ENCODE peak calls at places on chromosomes 16 and 17, in five cellular contexts. One of them, this sample, is unnamed.

GRCh38 chr16:66603537-66604375 is 748 bp upstream of the CMTM3 start:
- DNase-seq in T-helper 17 cell: peak; percentile 53
- DNase-seq in ELR: peak; percentile 58
- DNase-seq in fibroblast of the aortic adventitia: peak; percentile 63
- DNase-seq in NCI-H2029 treated with DMSO at 0.1 percent for 48 hours: no peak
- DNase-seq in this sample: no peak

GRCh38 chr17:22251493-22251892 is 559.2 kb downstream of the KCNJ18 start:
- DNase-seq in T-helper 17 cell: no peak
- DNase-seq in ELR: no peak
- DNase-seq in fibroblast of the aortic adventitia: no peak
- DNase-seq in NCI-H2029 treated with DMSO at 0.1 percent for 48 hours: no peak
- DNase-seq in this sample: no peak

GRCh38 chr16:85350973-85351372 is 238.7 kb upstream of the CIBAR2 start:
- DNase-seq in T-helper 17 cell: no peak
- DNase-seq in ELR: peak; percentile 93
- DNase-seq in fibroblast of the aortic adventitia: peak; percentile 90
- DNase-seq in NCI-H2029 treated with DMSO at 0.1 percent for 48 hours: peak; percentile 74
- DNase-seq in this sample: peak; percentile 90

GRCh38 chr17:78910885-78911284 is 7.9 kb upstream of the CEP295NL start:
- DNase-seq in T-helper 17 cell: no peak
- DNase-seq in ELR: no peak
- DNase-seq in fibroblast of the aortic adventitia: no peak
- DNase-seq in NCI-H2029 treated with DMSO at 0.1 percent for 48 hours: no peak
- DNase-seq in this sample: no peak

GRCh38 chr16:71882505-71883192 is 1.3 kb downstream of the ZNF821 start:
- DNase-seq in T-helper 17 cell: peak; percentile 76
- DNase-seq in ELR: peak; percentile 86
- DNase-seq in fibroblast of the aortic adventitia: peak; percentile 82
- DNase-seq in NCI-H2029 treated with DMSO at 0.1 percent for 48 hours: no peak
- DNase-seq in this sample: peak; percentile 20

GRCh38 chr17:81332949-81333570 is 38.0 kb upstream of the SLC38A10 start:
- DNase-seq in T-helper 17 cell: no peak
- DNase-seq in ELR: no peak
- DNase-seq in fibroblast of the aortic adventitia: no peak
- DNase-seq in NCI-H2029 treated with DMSO at 0.1 percent for 48 hours: no peak
- DNase-seq in this sample: no peak

GRCh38 chr17:45394913-45395568 is 37.6 kb downstream of the ARHGAP27 start:
- DNase-seq in T-helper 17 cell: no peak
- DNase-seq in ELR: peak; percentile 93
- DNase-seq in fibroblast of the aortic adventitia: peak; percentile 85
- DNase-seq in NCI-H2029 treated with DMSO at 0.1 percent for 48 hours: peak; percentile 26
- DNase-seq in this sample: no peak

GRCh38 chr16:88735121-88735520 is 28.8 kb downstream of the CTU2 start:
- DNase-seq in T-helper 17 cell: no peak
- DNase-seq in ELR: no peak
- DNase-seq in fibroblast of the aortic adventitia: no peak
- DNase-seq in NCI-H2029 treated with DMSO at 0.1 percent for 48 hours: no peak
- DNase-seq in this sample: no peak

GRCh38 chr17:19991252-19991885 is 13.7 kb upstream of the AKAP10 start:
- DNase-seq in T-helper 17 cell: no peak
- DNase-seq in ELR: no peak
- DNase-seq in fibroblast of the aortic adventitia: no peak
- DNase-seq in NCI-H2029 treated with DMSO at 0.1 percent for 48 hours: no peak
- DNase-seq in this sample: no peak

GRCh38 chr17:81342062-81342699 is 47.1 kb upstream of the SLC38A10 start:
- DNase-seq in T-helper 17 cell: no peak
- DNase-seq in ELR: no peak
- DNase-seq in fibroblast of the aortic adventitia: peak; percentile 34
- DNase-seq in NCI-H2029 treated with DMSO at 0.1 percent for 48 hours: no peak
- DNase-seq in this sample: no peak

GRCh38 chr16:56891685-56892084 is 26.7 kb downstream of the SLC12A3 start:
- DNase-seq in T-helper 17 cell: no peak
- DNase-seq in ELR: no peak
- DNase-seq in fibroblast of the aortic adventitia: no peak
- DNase-seq in NCI-H2029 treated with DMSO at 0.1 percent for 48 hours: no peak
- DNase-seq in this sample: no peak

GRCh38 chr17:4187076-4187475 is 44.1 kb downstream of the CYB5D2 start:
- DNase-seq in T-helper 17 cell: no peak
- DNase-seq in ELR: no peak
- DNase-seq in fibroblast of the aortic adventitia: no peak
- DNase-seq in NCI-H2029 treated with DMSO at 0.1 percent for 48 hours: no peak
- DNase-seq in this sample: no peak

GRCh38 chr17:28471531-28472342 is 1.7 kb upstream of the SLC13A2 start:
- DNase-seq in T-helper 17 cell: no peak
- DNase-seq in ELR: no peak
- DNase-seq in fibroblast of the aortic adventitia: no peak
- DNase-seq in NCI-H2029 treated with DMSO at 0.1 percent for 48 hours: no peak
- DNase-seq in this sample: no peak

GRCh38 chr16:3825103-3825502 is 55.4 kb downstream of the CREBBP start:
- DNase-seq in T-helper 17 cell: no peak
- DNase-seq in ELR: peak; percentile 59
- DNase-seq in fibroblast of the aortic adventitia: peak; percentile 49
- DNase-seq in NCI-H2029 treated with DMSO at 0.1 percent for 48 hours: no peak
- DNase-seq in this sample: no peak

GRCh38 chr17:64145751-64146417 is 15.9 kb upstream of the ERN1 start:
- DNase-seq in T-helper 17 cell: peak; percentile 89
- DNase-seq in ELR: peak; percentile 100
- DNase-seq in fibroblast of the aortic adventitia: peak; percentile 100
- DNase-seq in NCI-H2029 treated with DMSO at 0.1 percent for 48 hours: peak; percentile 95
- DNase-seq in this sample: peak; percentile 81

GRCh38 chr17:82648165-82648668 is at the start of gene WDR45B:
- DNase-seq in T-helper 17 cell: peak; percentile 70
- DNase-seq in ELR: peak; percentile 99
- DNase-seq in fibroblast of the aortic adventitia: peak; percentile 97
- DNase-seq in NCI-H2029 treated with DMSO at 0.1 percent for 48 hours: peak; percentile 10
- DNase-seq in this sample: peak; percentile 96

GRCh38 chr16:84090212-84090611 is 26.5 kb downstream of the MBTPS1 start:
- DNase-seq in T-helper 17 cell: no peak
- DNase-seq in ELR: no peak
- DNase-seq in fibroblast of the aortic adventitia: no peak
- DNase-seq in NCI-H2029 treated with DMSO at 0.1 percent for 48 hours: no peak
- DNase-seq in this sample: no peak

GRCh38 chr16:49405123-49405522 is 31.5 kb downstream of the C16orf78 start:
- DNase-seq in T-helper 17 cell: no peak
- DNase-seq in ELR: no peak
- DNase-seq in fibroblast of the aortic adventitia: no peak
- DNase-seq in NCI-H2029 treated with DMSO at 0.1 percent for 48 hours: no peak
- DNase-seq in this sample: no peak

GRCh38 chr17:72362466-72363335 is 241.9 kb downstream of the SOX9 start:
- DNase-seq in T-helper 17 cell: no peak
- DNase-seq in ELR: peak; percentile 97
- DNase-seq in fibroblast of the aortic adventitia: peak; percentile 53
- DNase-seq in NCI-H2029 treated with DMSO at 0.1 percent for 48 hours: no peak
- DNase-seq in this sample: no peak

GRCh38 chr16:11416228-11417001 is 71.2 kb downstream of the RMI2 start:
- DNase-seq in T-helper 17 cell: no peak
- DNase-seq in ELR: no peak
- DNase-seq in fibroblast of the aortic adventitia: no peak
- DNase-seq in NCI-H2029 treated with DMSO at 0.1 percent for 48 hours: no peak
- DNase-seq in this sample: no peak

GRCh38 chr17:71519285-71519684 is 601.5 kb upstream of the SOX9 start:
- DNase-seq in T-helper 17 cell: no peak
- DNase-seq in ELR: peak; percentile 70
- DNase-seq in fibroblast of the aortic adventitia: no peak
- DNase-seq in NCI-H2029 treated with DMSO at 0.1 percent for 48 hours: no peak
- DNase-seq in this sample: no peak

GRCh38 chr16:22670551-22670970 is 143.4 kb upstream of the HS3ST2 start:
- DNase-seq in T-helper 17 cell: no peak
- DNase-seq in ELR: peak; percentile 15
- DNase-seq in fibroblast of the aortic adventitia: no peak
- DNase-seq in NCI-H2029 treated with DMSO at 0.1 percent for 48 hours: peak; percentile 29
- DNase-seq in this sample: no peak

GRCh38 chr16:13923703-13924298 is 3.8 kb downstream of the ERCC4 start:
- DNase-seq in T-helper 17 cell: no peak
- DNase-seq in ELR: peak; percentile 66
- DNase-seq in fibroblast of the aortic adventitia: peak; percentile 83
- DNase-seq in NCI-H2029 treated with DMSO at 0.1 percent for 48 hours: peak; percentile 45
- DNase-seq in this sample: no peak

GRCh38 chr17:75614006-75614405 is 19.2 kb upstream of the SMIM5 start:
- DNase-seq in T-helper 17 cell: no peak
- DNase-seq in ELR: peak; percentile 32
- DNase-seq in fibroblast of the aortic adventitia: no peak
- DNase-seq in NCI-H2029 treated with DMSO at 0.1 percent for 48 hours: no peak
- DNase-seq in this sample: no peak

GRCh38 chr16:89300311-89300975 is 82.9 kb downstream of the ZNF778 start:
- DNase-seq in T-helper 17 cell: no peak
- DNase-seq in ELR: no peak
- DNase-seq in fibroblast of the aortic adventitia: peak; percentile 80
- DNase-seq in NCI-H2029 treated with DMSO at 0.1 percent for 48 hours: no peak
- DNase-seq in this sample: no peak

GRCh38 chr16:18041864-18042834 is 294.4 kb downstream of the NPIPA8 start:
- DNase-seq in T-helper 17 cell: no peak
- DNase-seq in ELR: no peak
- DNase-seq in fibroblast of the aortic adventitia: no peak
- DNase-seq in NCI-H2029 treated with DMSO at 0.1 percent for 48 hours: no peak
- DNase-seq in this sample: no peak

GRCh38 chr16:78122774-78123315 is 23.4 kb downstream of the WWOX start:
- DNase-seq in T-helper 17 cell: no peak
- DNase-seq in ELR: peak; percentile 65
- DNase-seq in fibroblast of the aortic adventitia: peak; percentile 75
- DNase-seq in NCI-H2029 treated with DMSO at 0.1 percent for 48 hours: peak; percentile 81
- DNase-seq in this sample: no peak

GRCh38 chr17:37813753-37814152 is 68.9 kb upstream of the HNF1B start:
- DNase-seq in T-helper 17 cell: no peak
- DNase-seq in ELR: peak; percentile 92
- DNase-seq in fibroblast of the aortic adventitia: peak; percentile 57
- DNase-seq in NCI-H2029 treated with DMSO at 0.1 percent for 48 hours: no peak
- DNase-seq in this sample: no peak

GRCh38 chr16:82834156-82834758 is 207.5 kb downstream of the CDH13 start:
- DNase-seq in T-helper 17 cell: no peak
- DNase-seq in ELR: no peak
- DNase-seq in fibroblast of the aortic adventitia: peak; percentile 74
- DNase-seq in NCI-H2029 treated with DMSO at 0.1 percent for 48 hours: no peak
- DNase-seq in this sample: no peak